ENCODE peak calls at places on chromosomes 16 and 17, in four cellular contexts. P is NCI-H1436; G is WERI-Rb-1; E is stimulated activated CD4-positive, alpha-beta T cell treated with anti-CD3 and anti-CD28 coated beads, Interleukin-4, amount 100 ng/mL, for 1 hour. O is an unnamed sample.

GRCh38 chr16:87818533-87819161 is 50.7 kb downstream of the SLC7A5 start:
- DNase-seq in P (no peak), G (no peak), E (no peak), O (no peak)

GRCh38 chr17:1040216-1040600 is 43.3 kb downstream of the TIMM22 start:
- DNase-seq in P (no peak), G (no peak), E (no peak), O (no peak)

GRCh38 chr16:89197633-89198416 is 2.5 kb downstream of the SLC22A31 start:
- DNase-seq in P (no peak), G (no peak), E (no peak), O (no peak)

GRCh38 chr17:78379134-78379497 is 667 bp downstream of the PGS1 start:
- DNase-seq in P (no peak), G (no peak), E (no peak), O (no peak)

GRCh38 chr17:65794572-65794971 is 233.1 kb upstream of the AXIN2 start:
- DNase-seq in P (peak; percentile 39), G (peak; percentile 36), E (no peak), O (no peak)

GRCh38 chr16:67546091-67546501 is 16.2 kb upstream of the CTCF start:
- DNase-seq in P (no peak), G (no peak), E (no peak), O (no peak)

GRCh38 chr17:4142107-4142900 is 526 bp downstream of the ZZEF1 start:
- DNase-seq in P (no peak), G (peak; percentile 24), E (peak; percentile 39), O (peak; percentile 35)

GRCh38 chr17:41734139-41734948 is at the start of gene HAP1:
- DNase-seq in P (no peak), G (peak; percentile 81), E (peak; percentile 26), O (peak; percentile 6)

GRCh38 chr17:8740486-8740885 is 4.2 kb downstream of the CCDC42 start:
- DNase-seq in P (no peak), G (peak; percentile 53), E (peak; percentile 34), O (peak; percentile 14)

GRCh38 chr16:50863673-50864144 is 121.8 kb downstream of the CYLD start:
- DNase-seq in P (no peak), G (no peak), E (no peak), O (no peak)

GRCh38 chr17:66542183-66542966 is 240.0 kb downstream of the PRKCA start:
- DNase-seq in P (no peak), G (no peak), E (no peak), O (no peak)

GRCh38 chr16:50368410-50369132 is at the start of gene BRD7:
- DNase-seq in P (peak; percentile 65), G (peak; percentile 40), E (peak; percentile 68), O (peak; percentile 52)

GRCh38 chr17:28282596-28282995 is 36.4 kb upstream of the TMEM97 start:
- DNase-seq in P (peak; percentile 5), G (peak; percentile 72), E (no peak), O (no peak)

GRCh38 chr16:85254921-85255320 is 142.6 kb upstream of the CIBAR2 start:
- DNase-seq in P (no peak), G (no peak), E (no peak), O (no peak)

GRCh38 chr17:9284884-9285283 is 263.6 kb downstream of the NTN1 start:
- DNase-seq in P (no peak), G (no peak), E (no peak), O (no peak)

O was measured in stimulated activated naive CD4-positive, alpha-beta T cell treated with Interleukin-2 at 50 U/mL for 16 hours.